ENCODE peak calls at places on chromosomes 13 and 19, in six cellular contexts. One of them, this sample, is unnamed.

GRCh38 chr19:35030257-35031071 is at the start of gene SCN1B:
- DNase-seq in lower lobe of right lung: no peak
- DNase-seq in HFF-Myc: no peak
- DNase-seq in body of pancreas: peak; percentile 69
- DNase-seq in BJ: no peak
- DNase-seq in lung: peak; percentile 68
- DNase-seq in this sample: no peak

GRCh38 chr13:76837811-76838210 is 48.4 kb downstream of the KCTD12 start:
- DNase-seq in lower lobe of right lung: no peak
- DNase-seq in BJ: no peak
- DNase-seq in body of pancreas: no peak
- DNase-seq in HFF-Myc: no peak
- DNase-seq in lung: no peak
- DNase-seq in this sample: no peak

GRCh38 chr13:61417171-61417570 is 1.5 kb upstream of the PCDH20 start:
- DNase-seq in BJ: no peak
- DNase-seq in body of pancreas: no peak
- DNase-seq in HFF-Myc: no peak
- DNase-seq in lung: no peak
- DNase-seq in lower lobe of right lung: no peak
- DNase-seq in this sample: no peak

GRCh38 chr13:85586856-85587255 is 212.4 kb downstream of the SLITRK6 start:
- DNase-seq in BJ: no peak
- DNase-seq in lower lobe of right lung: no peak
- DNase-seq in lung: no peak
- DNase-seq in body of pancreas: no peak
- DNase-seq in HFF-Myc: no peak
- DNase-seq in this sample: no peak

GRCh38 chr13:61192826-61193225 is 222.8 kb downstream of the PCDH20 start:
- DNase-seq in lower lobe of right lung: no peak
- DNase-seq in lung: no peak
- DNase-seq in HFF-Myc: no peak
- DNase-seq in body of pancreas: no peak
- DNase-seq in BJ: no peak
- DNase-seq in this sample: no peak

GRCh38 chr19:46069841-46070341 is 29.1 kb upstream of the IGFL4 start:
- DNase-seq in HFF-Myc: peak; percentile 57
- DNase-seq in lower lobe of right lung: no peak
- DNase-seq in BJ: peak; percentile 32
- DNase-seq in body of pancreas: no peak
- DNase-seq in lung: no peak
- DNase-seq in this sample: no peak

GRCh38 chr13:23557733-23558132 is 12.5 kb upstream of the TNFRSF19 start:
- DNase-seq in HFF-Myc: no peak
- DNase-seq in body of pancreas: no peak
- DNase-seq in lower lobe of right lung: no peak
- DNase-seq in BJ: no peak
- DNase-seq in lung: no peak
- DNase-seq in this sample: no peak

GRCh38 chr13:94362411-94362909 is 117.0 kb downstream of the DCT start:
- DNase-seq in HFF-Myc: peak; percentile 87
- DNase-seq in BJ: peak; percentile 38
- DNase-seq in body of pancreas: peak; percentile 72
- DNase-seq in lower lobe of right lung: no peak
- DNase-seq in lung: peak; percentile 59
- DNase-seq in this sample: peak; percentile 63

GRCh38 chr19:18468930-18469244 is 31.0 kb upstream of the ISYNA1 start:
- DNase-seq in HFF-Myc: no peak
- DNase-seq in lung: no peak
- DNase-seq in body of pancreas: no peak
- DNase-seq in lower lobe of right lung: no peak
- DNase-seq in BJ: no peak
- DNase-seq in this sample: no peak

GRCh38 chr19:33143897-33144405 is 12.0 kb downstream of the WDR88 start:
- DNase-seq in lung: peak; percentile 56
- DNase-seq in lower lobe of right lung: peak; percentile 72
- DNase-seq in BJ: no peak
- DNase-seq in HFF-Myc: no peak
- DNase-seq in body of pancreas: peak; percentile 68
- DNase-seq in this sample: no peak

GRCh38 chr13:85148009-85148408 is 651.2 kb downstream of the SLITRK6 start:
- DNase-seq in lower lobe of right lung: no peak
- DNase-seq in HFF-Myc: no peak
- DNase-seq in BJ: no peak
- DNase-seq in lung: no peak
- DNase-seq in body of pancreas: no peak
- DNase-seq in this sample: no peak

GRCh38 chr19:27772059-27772458 is 1440.9 kb downstream of the UQCRFS1 start:
- DNase-seq in BJ: no peak
- DNase-seq in body of pancreas: no peak
- DNase-seq in lower lobe of right lung: no peak
- DNase-seq in HFF-Myc: no peak
- DNase-seq in lung: no peak
- DNase-seq in this sample: no peak

GRCh38 chr13:21742041-21742440 is 71.2 kb downstream of the FGF9 start:
- DNase-seq in BJ: no peak
- DNase-seq in lower lobe of right lung: no peak
- DNase-seq in HFF-Myc: no peak
- DNase-seq in body of pancreas: no peak
- DNase-seq in lung: no peak
- DNase-seq in this sample: no peak

GRCh38 chr13:42137856-42138537 is 89.5 kb downstream of the DGKH start:
- DNase-seq in HFF-Myc: no peak
- DNase-seq in body of pancreas: no peak
- DNase-seq in lung: no peak
- DNase-seq in lower lobe of right lung: no peak
- DNase-seq in BJ: no peak
- DNase-seq in this sample: no peak

GRCh38 chr19:39038098-39038497 is 5.7 kb upstream of the FBXO27 start:
- DNase-seq in lung: peak; percentile 39
- DNase-seq in BJ: no peak
- DNase-seq in lower lobe of right lung: no peak
- DNase-seq in body of pancreas: peak; percentile 79
- DNase-seq in HFF-Myc: no peak
- DNase-seq in this sample: no peak

GRCh38 chr19:47095707-47096704 is 17.6 kb downstream of the ZC3H4 start:
- DNase-seq in lower lobe of right lung: peak; percentile 92
- DNase-seq in BJ: no peak
- DNase-seq in lung: peak; percentile 91
- DNase-seq in body of pancreas: peak; percentile 99
- DNase-seq in HFF-Myc: no peak
- DNase-seq in this sample: no peak

GRCh38 chr19:8054169-8054568 is 1.6 kb downstream of the CCL25 start:
- DNase-seq in body of pancreas: peak; percentile 9
- DNase-seq in HFF-Myc: no peak
- DNase-seq in BJ: no peak
- DNase-seq in lower lobe of right lung: no peak
- DNase-seq in lung: no peak
- DNase-seq in this sample: no peak

GRCh38 chr19:17394891-17395415 is 957 bp upstream of the CCDC194 start:
- DNase-seq in HFF-Myc: no peak
- DNase-seq in lower lobe of right lung: peak; percentile 80
- DNase-seq in body of pancreas: no peak
- DNase-seq in BJ: no peak
- DNase-seq in lung: no peak
- DNase-seq in this sample: no peak

GRCh38 chr13:102291587-102292218 is 110.1 kb downstream of the FGF14 start:
- DNase-seq in HFF-Myc: no peak
- DNase-seq in lung: no peak
- DNase-seq in BJ: no peak
- DNase-seq in body of pancreas: peak; percentile 6
- DNase-seq in lower lobe of right lung: no peak
- DNase-seq in this sample: no peak

GRCh38 chr13:58134525-58134924 is 503.0 kb downstream of the PCDH17 start:
- DNase-seq in HFF-Myc: no peak
- DNase-seq in BJ: no peak
- DNase-seq in lung: no peak
- DNase-seq in body of pancreas: no peak
- DNase-seq in lower lobe of right lung: no peak
- DNase-seq in this sample: no peak

GRCh38 chr13:107348471-107348870 is 780.5 kb upstream of the ARGLU1 start:
- DNase-seq in body of pancreas: no peak
- DNase-seq in lower lobe of right lung: no peak
- DNase-seq in lung: no peak
- DNase-seq in BJ: no peak
- DNase-seq in HFF-Myc: no peak
- DNase-seq in this sample: no peak

GRCh38 chr19:18300930-18301717 is 19.7 kb upstream of the JUND start:
- DNase-seq in lower lobe of right lung: peak; percentile 83
- DNase-seq in lung: peak; percentile 77
- DNase-seq in body of pancreas: peak; percentile 53
- DNase-seq in HFF-Myc: no peak
- DNase-seq in BJ: peak; percentile 60
- DNase-seq in this sample: no peak

GRCh38 chr19:6710273-6711077 is 10.0 kb downstream of the C3 start:
- DNase-seq in lower lobe of right lung: peak; percentile 45
- DNase-seq in lung: no peak
- DNase-seq in HFF-Myc: no peak
- DNase-seq in body of pancreas: no peak
- DNase-seq in BJ: no peak
- DNase-seq in this sample: no peak

GRCh38 chr13:111115051-111115840 is at the start of gene ARHGEF7:
- DNase-seq in lower lobe of right lung: no peak
- DNase-seq in HFF-Myc: no peak
- DNase-seq in body of pancreas: peak; percentile 22
- DNase-seq in BJ: no peak
- DNase-seq in lung: no peak
- DNase-seq in this sample: no peak

GRCh38 chr19:29514525-29515232 is 11.1 kb upstream of the VSTM2B start:
- DNase-seq in BJ: no peak
- DNase-seq in lower lobe of right lung: peak; percentile 7
- DNase-seq in body of pancreas: no peak
- DNase-seq in lung: no peak
- DNase-seq in HFF-Myc: no peak
- DNase-seq in this sample: no peak

GRCh38 chr19:48487944-48488343 is 18.8 kb downstream of the CYTH2 start:
- DNase-seq in lower lobe of right lung: no peak
- DNase-seq in body of pancreas: peak; percentile 78
- DNase-seq in lung: peak; percentile 86
- DNase-seq in HFF-Myc: no peak
- DNase-seq in BJ: no peak
- DNase-seq in this sample: no peak
- H3K4me3 ChIP-seq in lower lobe of right lung: no peak overlapping the region
- H3K4me3 ChIP-seq in body of pancreas: no peak overlapping the region
- H3K4me3 ChIP-seq in lung: no peak overlapping the region
- H3K4me3 ChIP-seq in HFF-Myc: no peak overlapping the region
- H3K4me3 ChIP-seq in BJ: no peak overlapping the region
- H3K4me3 ChIP-seq in this sample: no peak overlapping the region

GRCh38 chr19:49849433-49850220 is 1.3 kb upstream of the PTOV1 start:
- DNase-seq in lower lobe of right lung: no peak
- DNase-seq in BJ: no peak
- DNase-seq in HFF-Myc: no peak
- DNase-seq in body of pancreas: no peak
- DNase-seq in lung: no peak
- DNase-seq in this sample: no peak

GRCh38 chr19:49848938-49849337 is 2.0 kb upstream of the PTOV1 start:
- DNase-seq in body of pancreas: no peak
- DNase-seq in HFF-Myc: no peak
- DNase-seq in BJ: no peak
- DNase-seq in lung: no peak
- DNase-seq in lower lobe of right lung: no peak
- DNase-seq in this sample: no peak

GRCh38 chr19:49851456-49852259 is 699 bp downstream of the PTOV1 start:
- DNase-seq in BJ: no peak
- DNase-seq in body of pancreas: peak; percentile 59
- DNase-seq in HFF-Myc: no peak
- DNase-seq in lower lobe of right lung: peak; percentile 53
- DNase-seq in lung: no peak
- DNase-seq in this sample: no peak

GRCh38 chr19:49850487-49851342 is at the start of gene PTOV1:
- DNase-seq in lung: peak; percentile 90
- DNase-seq in body of pancreas: peak; percentile 93
- DNase-seq in lower lobe of right lung: peak; percentile 94
- DNase-seq in BJ: peak; percentile 48
- DNase-seq in HFF-Myc: peak; percentile 67
- DNase-seq in this sample: no peak

GRCh38 chr19:49850221-49850486 is 805 bp upstream of the PTOV1 start:
- DNase-seq in BJ: no peak
- DNase-seq in HFF-Myc: no peak
- DNase-seq in lung: no peak
- DNase-seq in body of pancreas: no peak
- DNase-seq in lower lobe of right lung: no peak
- DNase-seq in this sample: no peak
- H3K4me3 ChIP-seq in BJ: peak overlapping the region; percentile 70
- H3K4me3 ChIP-seq in HFF-Myc: peak overlapping the region; percentile 70
- H3K4me3 ChIP-seq in lung: no peak overlapping the region
- H3K4me3 ChIP-seq in body of pancreas: no peak overlapping the region
- H3K4me3 ChIP-seq in lower lobe of right lung: peak overlapping the region; percentile 96
- H3K4me3 ChIP-seq in this sample: peak overlapping the region; percentile 84

DNA sequence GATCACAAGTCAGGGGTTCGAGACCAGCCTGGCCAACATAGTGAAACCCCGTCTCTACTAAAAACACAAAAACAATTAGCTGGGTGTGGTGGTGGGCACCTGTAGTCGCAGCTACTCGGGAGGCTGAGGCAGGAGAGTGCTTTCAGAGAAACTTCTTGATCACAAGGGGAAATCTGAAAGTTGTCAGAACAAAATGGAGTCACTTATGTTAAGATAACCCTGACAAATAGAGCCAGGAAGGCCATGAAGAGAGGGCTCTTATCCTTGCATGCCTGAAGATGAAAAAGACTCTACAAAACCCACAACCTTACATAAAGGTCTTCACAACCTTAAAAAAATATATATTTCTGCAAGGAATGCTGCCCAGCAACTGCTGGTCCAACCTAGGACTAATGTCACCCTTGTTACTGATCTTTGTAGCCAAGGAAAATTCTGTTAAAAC is 1.2 kb downstream of the CARD8 start:
- DNase-seq in lung: no peak
- DNase-seq in lower lobe of right lung: no peak
- DNase-seq in body of pancreas: no peak
- DNase-seq in BJ: no peak
- DNase-seq in HFF-Myc: no peak
- DNase-seq in this sample: no peak
- H3K4me3 ChIP-seq in lung: no peak overlapping the region
- H3K4me3 ChIP-seq in lower lobe of right lung: peak overlapping the region; percentile 71
- H3K4me3 ChIP-seq in body of pancreas: no peak overlapping the region
- H3K4me3 ChIP-seq in BJ: no peak overlapping the region
- H3K4me3 ChIP-seq in HFF-Myc: peak overlapping the region; percentile 81
- H3K4me3 ChIP-seq in this sample: peak overlapping the region; percentile 94

GRCh38 chr13:40980466-40980865 is 38.6 kb downstream of the ELF1 start:
- DNase-seq in lung: no peak
- DNase-seq in lower lobe of right lung: no peak
- DNase-seq in body of pancreas: no peak
- DNase-seq in HFF-Myc: no peak
- DNase-seq in BJ: no peak
- DNase-seq in this sample: no peak

GRCh38 chr13:40982772-40983171 is 36.3 kb downstream of the ELF1 start:
- DNase-seq in HFF-Myc: no peak
- DNase-seq in BJ: no peak
- DNase-seq in body of pancreas: no peak
- DNase-seq in lower lobe of right lung: no peak
- DNase-seq in lung: no peak
- DNase-seq in this sample: no peak

GRCh38 chr13:40981949-40982348 is 37.2 kb downstream of the ELF1 start:
- DNase-seq in body of pancreas: no peak
- DNase-seq in BJ: no peak
- DNase-seq in lung: no peak
- DNase-seq in HFF-Myc: no peak
- DNase-seq in lower lobe of right lung: no peak
- DNase-seq in this sample: no peak

GRCh38 chr13:40981361-40981760 is 37.8 kb downstream of the ELF1 start:
- DNase-seq in HFF-Myc: no peak
- DNase-seq in BJ: no peak
- DNase-seq in lung: no peak
- DNase-seq in lower lobe of right lung: no peak
- DNase-seq in body of pancreas: no peak
- DNase-seq in this sample: no peak

GRCh38 chr13:40979232-40979631 is 39.9 kb downstream of the ELF1 start:
- DNase-seq in BJ: no peak
- DNase-seq in body of pancreas: no peak
- DNase-seq in HFF-Myc: no peak
- DNase-seq in lower lobe of right lung: no peak
- DNase-seq in lung: no peak
- DNase-seq in this sample: no peak
- H3K4me3 ChIP-seq in BJ: no peak overlapping the region
- H3K4me3 ChIP-seq in body of pancreas: no peak overlapping the region
- H3K4me3 ChIP-seq in HFF-Myc: no peak overlapping the region
- H3K4me3 ChIP-seq in lower lobe of right lung: peak overlapping the region; percentile 45
- H3K4me3 ChIP-seq in lung: no peak overlapping the region
- H3K4me3 ChIP-seq in this sample: no peak overlapping the region

This sample was measured in epithelial cell of proximal tubule.